ENCODE peak calls at places on chromosomes 6 and 20, in seven cellular contexts. S, Z, Y, V, Q, E and C are unnamed samples.
A peak's percentile ranks its signal among the peaks of the same experiment; 100 is the strongest.

GRCh38 chr6:40274058-40274457 is 313.1 kb downstream of the LRFN2 start:
- DNase-seq in S (no peak), Z (no peak), Y (no peak), V (no peak), Q (no peak), E (no peak), C (no peak)

GRCh38 chr20:62815066-62815991 is 1.5 kb upstream of the COL9A3 start:
- DNase-seq in S (no peak), Z (peak; percentile 91), Y (peak; percentile 81), V (no peak), Q (peak; percentile 57), E (no peak), C (no peak)

GRCh38 chr6:44169886-44170570 is 11.4 kb downstream of the CAPN11 start:
- DNase-seq in S (no peak), Z (no peak), Y (no peak), V (no peak), Q (no peak), E (no peak), C (no peak)

GRCh38 chr6:26234421-26235239 is 130.4 kb upstream of the BTN3A2 start:
- DNase-seq in S (no peak), Z (peak; percentile 77), Y (peak; percentile 67), V (no peak), Q (peak; percentile 61), E (no peak), C (no peak)

GRCh38 chr20:38395165-38395564 is 40.0 kb downstream of the SNHG17 start:
- DNase-seq in S (no peak), Z (no peak), Y (no peak), V (no peak), Q (no peak), E (no peak), C (no peak)

GRCh38 chr6:91193446-91193845 is 606.6 kb upstream of the MAP3K7 start:
- DNase-seq in S (no peak), Z (no peak), Y (no peak), V (no peak), Q (no peak), E (no peak), C (no peak)

GRCh38 chr6:133170602-133171001 is 70.6 kb upstream of the EYA4 start:
- DNase-seq in S (no peak), Z (no peak), Y (no peak), V (no peak), Q (no peak), E (no peak), C (no peak)

GRCh38 chr20:46011631-46012482 is 3.1 kb downstream of the MMP9 start:
- DNase-seq in S (peak; percentile 69), Z (no peak), Y (peak; percentile 98), V (no peak), Q (no peak), E (peak; percentile 87), C (no peak)

GRCh38 chr6:136306466-136306865 is 16.8 kb upstream of the BCLAF1 start:
- DNase-seq in S (no peak), Z (no peak), Y (no peak), V (no peak), Q (no peak), E (no peak), C (peak; percentile 26)

GRCh38 chr20:15146948-15147347 is 809.5 kb upstream of the FLRT3 start:
- DNase-seq in S (no peak), Z (no peak), Y (no peak), V (no peak), Q (no peak), E (no peak), C (no peak)

GRCh38 chr6:3584611-3585010 is 127.8 kb upstream of the SLC22A23 start:
- DNase-seq in S (no peak), Z (no peak), Y (no peak), V (no peak), Q (no peak), E (no peak), C (no peak)

GRCh38 chr20:32585011-32585518 is at the start of gene NOL4L:
- DNase-seq in S (no peak), Z (peak; percentile 36), Y (no peak), V (peak; percentile 51), Q (no peak), E (no peak), C (no peak)

GRCh38 chr20:1857403-1857941 is 37.7 kb upstream of the SIRPA start:
- DNase-seq in S (no peak), Z (no peak), Y (no peak), V (peak; percentile 77), Q (no peak), E (no peak), C (no peak)

GRCh38 chr20:2736441-2736840 is 43.9 kb downstream of the EBF4 start:
- DNase-seq in S (no peak), Z (no peak), Y (no peak), V (no peak), Q (no peak), E (no peak), C (no peak)

GRCh38 chr20:50815162-50815989 is 20.5 kb downstream of the BCAS4 start:
- DNase-seq in S (no peak), Z (no peak), Y (no peak), V (no peak), Q (peak; percentile 46), E (no peak), C (no peak)

GRCh38 chr6:57040011-57040410 is 6.5 kb upstream of the KIAA1586 start:
- DNase-seq in S (no peak), Z (no peak), Y (peak; percentile 52), V (no peak), Q (no peak), E (no peak), C (no peak)

GRCh38 chr6:71619836-71620235 is 266.5 kb upstream of the RIMS1 start:
- DNase-seq in S (no peak), Z (no peak), Y (no peak), V (no peak), Q (no peak), E (no peak), C (no peak)

GRCh38 chr20:15986690-15987089 is 586.6 kb downstream of the KIF16B start:
- DNase-seq in S (no peak), Z (no peak), Y (no peak), V (no peak), Q (no peak), E (no peak), C (no peak)

GRCh38 chr20:1945134-1945618 is 48.7 kb downstream of the PDYN start:
- DNase-seq in S (peak; percentile 87), Z (no peak), Y (no peak), V (peak; percentile 95), Q (no peak), E (peak; percentile 82), C (peak; percentile 21)

GRCh38 chr20:38093641-38094077 is 60.1 kb downstream of the RPRD1B start:
- DNase-seq in S (no peak), Z (no peak), Y (no peak), V (no peak), Q (no peak), E (no peak), C (no peak)

GRCh38 chr6:12423852-12424251 is 133.7 kb downstream of the EDN1 start:
- DNase-seq in S (no peak), Z (no peak), Y (no peak), V (no peak), Q (no peak), E (no peak), C (no peak)

DNA sequence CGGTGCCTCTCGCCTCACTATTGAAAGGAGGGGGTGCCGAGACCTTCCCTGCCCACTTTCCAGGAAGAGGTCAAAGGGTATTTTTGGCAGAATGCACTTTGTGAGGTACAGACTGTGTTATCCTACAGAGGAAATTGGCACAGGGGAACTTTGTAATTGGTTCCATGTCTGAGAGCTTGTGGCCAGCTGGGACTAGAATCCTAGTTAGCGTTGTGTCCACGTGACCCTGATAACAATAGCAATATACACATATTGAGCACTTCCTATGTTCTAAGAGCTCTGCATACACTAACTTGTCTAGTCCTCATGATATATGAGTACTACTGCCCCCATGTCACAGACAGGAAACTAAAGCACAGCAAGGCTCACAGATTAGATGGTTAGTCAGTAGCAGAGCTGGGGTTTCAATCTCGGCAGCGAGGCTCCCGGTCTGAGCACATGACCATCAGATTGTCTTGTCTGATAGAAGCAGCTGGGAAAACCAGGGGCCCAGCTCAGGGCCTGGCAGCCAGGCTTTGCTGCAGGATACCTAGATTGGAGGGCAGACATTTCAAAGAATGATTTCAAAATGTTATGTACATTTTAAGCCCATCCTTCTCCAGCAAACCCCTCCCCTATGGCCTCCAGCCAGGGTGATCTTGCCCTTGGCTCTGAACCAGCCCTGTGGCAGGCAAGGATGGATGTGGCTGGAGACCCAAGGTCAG is 1.4 kb downstream of the MAPK13 start:
- DNase-seq in S (peak; percentile 89), Z (peak; percentile 39), Y (no peak), V (no peak), Q (peak; percentile 57), E (no peak), C (no peak)
- H3K27ac ChIP-seq in S (peak overlapping the region; percentile 93), Z (no peak overlapping the region), Y (no peak overlapping the region), V (no peak overlapping the region), Q (peak overlapping the region; percentile 64), E (no peak overlapping the region), C (no peak overlapping the region)

DNA sequence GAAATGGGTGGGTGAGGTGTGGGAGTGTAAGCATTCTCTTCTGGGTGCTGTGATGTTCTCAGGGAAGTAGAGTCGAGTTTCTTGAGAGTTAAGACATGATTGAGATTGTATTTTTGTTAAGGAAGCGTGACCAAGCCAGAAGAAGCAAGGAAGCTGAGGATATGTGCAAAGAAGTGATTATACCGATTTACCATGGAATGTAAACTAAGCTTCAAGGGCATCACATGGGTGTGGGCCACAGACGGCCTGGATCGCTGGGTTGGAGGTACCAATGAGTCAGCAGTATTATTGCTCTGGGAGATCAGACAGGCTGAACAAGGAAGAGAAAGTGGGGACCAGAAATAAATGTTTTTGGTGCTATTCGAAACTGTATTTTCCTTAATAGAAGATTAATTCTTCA is 184.1 kb upstream of the GMDS start:
- DNase-seq in S (no peak), Z (no peak), Y (no peak), V (no peak), Q (no peak), E (no peak), C (no peak)
- H3K27ac ChIP-seq in S (no peak overlapping the region), Z (no peak overlapping the region), Y (no peak overlapping the region), V (no peak overlapping the region), Q (no peak overlapping the region), E (no peak overlapping the region), C (no peak overlapping the region)

GRCh38 chr20:35934050-35934449 is 20.3 kb downstream of the SCAND1 start:
- DNase-seq in S (no peak), Z (no peak), Y (peak; percentile 56), V (no peak), Q (no peak), E (no peak), C (no peak)
- H3K27ac ChIP-seq in S (no peak overlapping the region), Z (no peak overlapping the region), Y (peak overlapping the region; percentile 10), V (no peak overlapping the region), Q (no peak overlapping the region), E (no peak overlapping the region), C (no peak overlapping the region)

DNA sequence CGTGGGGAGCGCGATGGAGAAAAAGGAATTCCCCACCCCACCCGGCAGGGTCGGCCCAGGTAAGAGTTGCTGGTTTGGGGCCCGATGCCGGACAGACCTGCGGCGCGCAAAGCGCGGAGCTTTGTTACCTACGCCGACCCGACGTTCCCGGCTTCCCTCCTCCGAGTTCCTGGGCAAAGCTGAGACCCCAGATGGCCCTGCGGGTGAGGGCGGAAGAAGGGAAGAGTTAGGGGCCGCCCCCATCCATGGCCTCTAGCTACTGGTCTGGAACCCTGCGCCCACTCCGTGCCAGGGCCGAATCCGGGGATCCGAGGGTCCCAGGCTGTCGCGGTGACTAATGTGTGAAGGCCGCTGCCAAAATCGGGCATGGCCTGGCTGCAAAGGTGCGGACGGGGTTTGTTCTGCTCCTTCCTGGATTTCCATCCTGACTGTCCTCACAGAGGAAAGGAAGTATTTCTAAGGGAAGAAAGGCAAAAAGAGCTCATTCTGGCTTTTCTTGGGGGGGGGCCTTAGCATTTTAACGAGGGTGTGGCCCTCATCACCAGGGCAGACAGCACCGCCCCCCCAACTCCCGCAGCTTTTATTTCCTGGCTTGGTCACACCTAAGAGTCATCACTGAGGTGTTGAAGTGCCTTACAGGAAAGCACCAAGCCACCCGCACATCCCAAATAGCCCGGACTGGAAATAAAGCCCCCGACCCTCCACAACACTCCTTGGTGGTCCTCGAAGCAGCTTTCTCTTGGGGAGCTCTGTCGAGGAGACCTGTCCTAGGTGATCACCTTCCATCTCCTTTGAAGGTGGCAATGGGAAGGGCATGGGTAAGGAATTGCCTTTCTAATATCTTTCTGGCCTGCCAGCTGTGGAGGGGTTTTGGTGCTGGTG is 1.1 kb downstream of the PTK7 start:
- DNase-seq in S (peak; percentile 71), Z (no peak), Y (peak; percentile 81), V (no peak), Q (peak; percentile 47), E (no peak), C (no peak)
- H3K27ac ChIP-seq in S (peak overlapping the region; percentile 52), Z (peak overlapping the region; percentile 83), Y (no peak overlapping the region), V (no peak overlapping the region), Q (peak overlapping the region; percentile 32), E (no peak overlapping the region), C (no peak overlapping the region)